ENCODE peak calls at places on chromosomes 13 and 19, in seven cellular contexts. G, B, A, M, T, Z and Y are unnamed samples.

GRCh38 chr19:43594710-43595604 is 977 bp downstream of the IRGQ start:
- DNase-seq in A (no peak), T (no peak), B (no peak), M (peak; percentile 73), G (peak; percentile 89), Z (peak; percentile 92), Y (peak; percentile 14)

GRCh38 chr13:99363949-99364348 is 56.8 kb upstream of the GPR183 start:
- DNase-seq in Z (no peak), T (no peak), B (no peak), G (no peak), A (no peak), M (no peak), Y (no peak)

GRCh38 chr19:2714531-2715269 is 6.5 kb downstream of the DIRAS1 start:
- DNase-seq in G (no peak), Z (no peak), B (no peak), T (no peak), M (no peak), A (no peak), Y (no peak)

GRCh38 chr13:42216422-42216735 is 55.6 kb upstream of the AKAP11 start:
- DNase-seq in M (no peak), A (no peak), Z (no peak), T (no peak), B (no peak), G (no peak), Y (no peak)

GRCh38 chr13:51237887-51238286 is 15.7 kb downstream of the FAM124A start:
- DNase-seq in G (no peak), B (no peak), M (no peak), Z (peak; percentile 29), A (no peak), T (no peak), Y (no peak)

GRCh38 chr13:75876371-75877050 is 240.4 kb downstream of the LMO7 start:
- DNase-seq in T (no peak), A (peak; percentile 33), B (peak; percentile 45), Z (peak; percentile 87), G (peak; percentile 85), M (peak; percentile 59), Y (no peak)

GRCh38 chr19:45492627-45493470 is 4.0 kb downstream of the RTN2 start:
- DNase-seq in G (peak; percentile 91), A (no peak), M (peak; percentile 67), Z (peak; percentile 92), B (no peak), T (no peak), Y (no peak)

GRCh38 chr19:34173145-34173956 is 1.0 kb downstream of the LSM14A start:
- DNase-seq in T (no peak), B (no peak), G (peak; percentile 92), M (peak; percentile 59), Z (peak; percentile 87), A (peak; percentile 70), Y (peak; percentile 16)

GRCh38 chr13:42484396-42484795 is 89.6 kb upstream of the TNFSF11 start:
- DNase-seq in T (no peak), M (no peak), B (no peak), Z (no peak), G (no peak), A (no peak), Y (no peak)

GRCh38 chr19:55486043-55486970 is 1.3 kb downstream of the NAT14 start:
- DNase-seq in A (no peak), T (no peak), B (no peak), Z (peak; percentile 74), G (no peak), M (peak; percentile 55), Y (no peak)

GRCh38 chr13:98581971-98582702 is 5.2 kb upstream of the STK24 start:
- DNase-seq in M (no peak), Z (no peak), A (no peak), G (no peak), T (no peak), B (no peak), Y (peak; percentile 46)

GRCh38 chr13:37918116-37919100 is 48.8 kb upstream of the TRPC4 start:
- DNase-seq in Z (peak; percentile 56), T (no peak), B (no peak), A (no peak), G (peak; percentile 40), M (no peak), Y (no peak)

GRCh38 chr13:57992416-57992815 is 360.9 kb downstream of the PCDH17 start:
- DNase-seq in T (no peak), G (no peak), M (no peak), B (no peak), A (no peak), Z (no peak), Y (no peak)

GRCh38 chr13:62033932-62034331 is 618.3 kb upstream of the PCDH20 start:
- DNase-seq in A (no peak), B (no peak), G (no peak), Z (no peak), T (no peak), M (no peak), Y (no peak)

GRCh38 chr13:40170982-40171381 is 495.5 kb downstream of the FOXO1 start:
- DNase-seq in T (no peak), Z (peak; percentile 49), G (no peak), B (no peak), M (no peak), A (no peak), Y (peak; percentile 68)

GRCh38 chr19:36449059-36449670 is 30.7 kb upstream of the ZFP82 start:
- DNase-seq in T (no peak), B (no peak), M (no peak), A (no peak), G (peak; percentile 44), Z (no peak), Y (no peak)

DNA sequence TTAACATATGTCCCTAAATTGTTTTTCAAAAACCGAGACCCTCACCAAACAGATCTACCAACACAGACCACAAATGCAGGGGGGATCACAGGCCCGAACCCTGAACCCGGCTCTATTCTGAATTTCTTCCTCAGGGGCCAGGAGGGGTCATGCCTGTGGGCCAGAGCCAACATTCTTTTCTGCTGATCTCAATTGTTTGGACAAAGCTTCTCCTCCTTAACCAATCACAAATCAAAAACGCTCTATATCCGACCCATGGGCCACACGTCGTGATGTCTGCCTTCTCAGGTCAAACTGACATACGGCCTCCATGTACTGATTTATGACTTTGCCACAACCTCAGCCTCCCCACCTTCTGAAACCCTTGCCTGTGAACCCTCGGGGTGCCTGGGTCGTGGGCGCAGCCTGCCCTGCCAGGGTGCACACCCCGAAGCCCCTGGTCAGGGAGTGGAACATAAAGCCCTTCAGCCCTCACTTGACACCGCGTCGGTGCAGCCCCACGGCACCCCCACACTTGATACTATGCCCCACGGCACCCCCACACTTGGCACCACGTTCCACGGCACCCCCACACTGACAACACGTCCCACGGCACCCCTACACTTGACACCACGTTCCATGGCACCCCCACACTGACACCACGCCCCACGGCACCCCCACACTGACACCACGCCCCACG is 58.4 kb upstream of the C13orf46 start:
- DNase-seq in T (no peak), G (no peak), A (no peak), Z (no peak), B (no peak), M (no peak), Y (no peak)
- H3K27ac ChIP-seq in T (peak overlapping the region; percentile 58), G (no peak overlapping the region), A (peak overlapping the region; percentile 52), Z (peak overlapping the region; percentile 57), B (no peak overlapping the region), M (no peak overlapping the region), Y (no peak overlapping the region)

GRCh38 chr19:11019262-11019661 is 58.4 kb downstream of the SMARCA4 start:
- DNase-seq in G (no peak), T (no peak), M (no peak), Z (no peak), B (no peak), A (no peak), Y (no peak)

GRCh38 chr19:11021760-11022144 is 60.9 kb downstream of the SMARCA4 start:
- DNase-seq in M (no peak), A (no peak), Z (no peak), G (no peak), B (no peak), T (no peak), Y (no peak)

GRCh38 chr19:11019824-11020223 is 59.0 kb downstream of the SMARCA4 start:
- DNase-seq in A (no peak), Z (no peak), B (no peak), T (no peak), M (no peak), G (no peak), Y (no peak)

GRCh38 chr19:11020982-11021759 is 60.3 kb downstream of the SMARCA4 start:
- DNase-seq in A (no peak), Z (no peak), G (no peak), B (no peak), M (peak; percentile 90), T (no peak), Y (no peak)

GRCh38 chr19:11020423-11020822 is 59.6 kb downstream of the SMARCA4 start:
- DNase-seq in T (no peak), A (no peak), M (no peak), B (no peak), G (no peak), Z (no peak), Y (no peak)
- H3K27ac ChIP-seq in T (no peak overlapping the region), A (no peak overlapping the region), M (no peak overlapping the region), B (no peak overlapping the region), G (no peak overlapping the region), Z (no peak overlapping the region), Y (no peak overlapping the region)

GRCh38 chr19:7888826-7889217 is 512 bp downstream of the LRRC8E start:
- DNase-seq in Z (no peak), T (no peak), M (no peak), B (no peak), G (no peak), A (no peak), Y (no peak)
- H3K27ac ChIP-seq in Z (no peak overlapping the region), T (peak overlapping the region; percentile 18), M (no peak overlapping the region), B (peak overlapping the region; percentile 59), G (no peak overlapping the region), A (peak overlapping the region; percentile 93), Y (no peak overlapping the region)

GRCh38 chr13:27954406-27954851 is 14.7 kb downstream of the CDX2 start:
- DNase-seq in T (no peak), A (peak; percentile 21), M (peak; percentile 29), B (no peak), G (peak; percentile 75), Z (peak; percentile 79), Y (no peak)

GRCh38 chr13:27958928-27959539 is 10.1 kb downstream of the CDX2 start:
- DNase-seq in M (no peak), A (no peak), T (no peak), B (no peak), G (no peak), Z (no peak), Y (no peak)

GRCh38 chr13:27955192-27955591 is 13.9 kb downstream of the CDX2 start:
- DNase-seq in Z (no peak), T (no peak), A (no peak), G (no peak), B (no peak), M (no peak), Y (no peak)

GRCh38 chr13:27953671-27954405 is 15.3 kb downstream of the CDX2 start:
- DNase-seq in T (no peak), B (no peak), A (peak; percentile 57), Z (peak; percentile 97), G (peak; percentile 92), M (peak; percentile 69), Y (no peak)

DNA sequence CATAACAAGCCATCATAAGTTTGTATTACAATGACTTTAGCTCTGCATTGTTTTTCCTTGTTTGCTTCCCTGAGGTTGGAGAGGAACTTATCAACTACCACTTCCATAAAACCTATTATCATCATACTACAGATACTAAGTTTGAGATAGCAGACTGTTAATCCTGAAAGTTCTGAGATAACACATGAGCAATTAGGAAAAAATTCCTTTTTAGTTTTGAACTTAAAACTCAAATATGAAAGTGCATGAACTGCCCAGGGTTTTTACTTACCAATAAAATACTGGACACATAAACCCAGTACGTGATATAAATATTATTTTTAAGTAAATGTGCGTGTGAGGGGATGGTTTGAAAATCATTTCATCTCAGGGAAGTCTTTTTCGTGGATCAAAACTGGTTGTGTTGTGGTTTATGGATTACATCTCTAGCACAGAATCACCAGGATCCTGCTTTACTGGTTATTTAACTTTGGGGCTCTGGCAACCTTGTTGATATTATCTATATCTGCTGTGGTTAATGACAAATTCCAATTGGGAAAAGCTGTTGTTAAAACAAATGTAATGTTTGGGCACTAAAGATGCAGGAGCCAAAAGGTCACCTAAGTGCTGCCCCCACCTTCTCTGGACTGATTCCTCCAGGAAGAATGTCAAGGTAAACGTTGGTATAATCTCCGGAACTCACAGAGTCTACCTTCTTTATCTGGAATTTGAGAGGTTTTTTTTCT is 12.4 kb downstream of the CDX2 start:
- DNase-seq in Z (no peak), T (no peak), B (no peak), M (no peak), G (no peak), A (no peak), Y (no peak)
- H3K27ac ChIP-seq in Z (no peak overlapping the region), T (no peak overlapping the region), B (no peak overlapping the region), M (no peak overlapping the region), G (no peak overlapping the region), A (no peak overlapping the region), Y (no peak overlapping the region)